ENCODE peak calls at places on chromosome 12, in nine cellular contexts. One of them, this sample, is unnamed.

GRCh38 chr12:85273411-85274075 is 6.5 kb upstream of the ALX1 start:
- DNase-seq in HCT116: no peak
- DNase-seq in K562: no peak
- DNase-seq in A549: no peak
- DNase-seq in Panc1: no peak
- DNase-seq in HepG2: no peak
- DNase-seq in HL-60: no peak
- DNase-seq in GM23338: peak; percentile 68
- DNase-seq in GM12878: no peak
- DNase-seq in this sample: no peak

GRCh38 chr12:123152823-123153222 is 1.9 kb upstream of the PITPNM2 start:
- DNase-seq in HCT116: no peak
- DNase-seq in K562: no peak
- DNase-seq in A549: no peak
- DNase-seq in Panc1: no peak
- DNase-seq in HepG2: no peak
- DNase-seq in HL-60: no peak
- DNase-seq in GM23338: peak; percentile 23
- DNase-seq in GM12878: no peak
- DNase-seq in this sample: no peak

GRCh38 chr12:103848917-103849491 is 8.0 kb upstream of the NT5DC3 start:
- DNase-seq in HCT116: no peak
- DNase-seq in K562: no peak
- DNase-seq in A549: no peak
- DNase-seq in Panc1: no peak
- DNase-seq in HepG2: no peak
- DNase-seq in HL-60: no peak
- DNase-seq in GM23338: no peak
- DNase-seq in GM12878: no peak
- DNase-seq in this sample: no peak

GRCh38 chr12:49482095-49483051 is 56.5 kb upstream of the KCNH3 start:
- DNase-seq in HCT116: no peak
- DNase-seq in K562: no peak
- DNase-seq in A549: no peak
- DNase-seq in Panc1: no peak
- DNase-seq in HepG2: peak; percentile 17
- DNase-seq in HL-60: no peak
- DNase-seq in GM23338: peak; percentile 43
- DNase-seq in GM12878: no peak
- DNase-seq in this sample: no peak

GRCh38 chr12:64186789-64187188 is 35.3 kb downstream of the KICS2 start:
- DNase-seq in HCT116: no peak
- DNase-seq in K562: no peak
- DNase-seq in A549: peak; percentile 53
- DNase-seq in Panc1: no peak
- DNase-seq in HepG2: no peak
- DNase-seq in HL-60: no peak
- DNase-seq in GM23338: no peak
- DNase-seq in GM12878: no peak
- DNase-seq in this sample: no peak

GRCh38 chr12:71538807-71539206 is 99.2 kb downstream of the LGR5 start:
- DNase-seq in HCT116: no peak
- DNase-seq in K562: no peak
- DNase-seq in A549: no peak
- DNase-seq in Panc1: no peak
- DNase-seq in HepG2: no peak
- DNase-seq in HL-60: no peak
- DNase-seq in GM23338: no peak
- DNase-seq in GM12878: no peak
- DNase-seq in this sample: no peak

GRCh38 chr12:12807970-12808702 is 5.0 kb upstream of the DDX47 start:
- DNase-seq in HCT116: no peak
- DNase-seq in K562: no peak
- DNase-seq in A549: no peak
- DNase-seq in Panc1: no peak
- DNase-seq in HepG2: no peak
- DNase-seq in HL-60: no peak
- DNase-seq in GM23338: no peak
- DNase-seq in GM12878: peak; percentile 80
- DNase-seq in this sample: no peak

GRCh38 chr12:31728289-31728916 is 418 bp downstream of the AMN1 start:
- DNase-seq in HCT116: no peak
- DNase-seq in K562: peak; percentile 53
- DNase-seq in A549: peak; percentile 52
- DNase-seq in Panc1: no peak
- DNase-seq in HepG2: no peak
- DNase-seq in HL-60: no peak
- DNase-seq in GM23338: peak; percentile 42
- DNase-seq in GM12878: no peak
- DNase-seq in this sample: peak; percentile 60

GRCh38 chr12:3075315-3075714 is 1.9 kb upstream of the TSPAN9 start:
- DNase-seq in HCT116: no peak
- DNase-seq in K562: no peak
- DNase-seq in A549: no peak
- DNase-seq in Panc1: no peak
- DNase-seq in HepG2: no peak
- DNase-seq in HL-60: no peak
- DNase-seq in GM23338: no peak
- DNase-seq in GM12878: no peak
- DNase-seq in this sample: no peak

GRCh38 chr12:3078086-3078820 is 1.1 kb downstream of the TSPAN9 start:
- DNase-seq in HCT116: no peak
- DNase-seq in K562: no peak
- DNase-seq in A549: no peak
- DNase-seq in Panc1: no peak
- DNase-seq in HepG2: no peak
- DNase-seq in HL-60: no peak
- DNase-seq in GM23338: peak; percentile 54
- DNase-seq in GM12878: no peak
- DNase-seq in this sample: no peak

GRCh38 chr12:3073438-3074255 is 3.5 kb upstream of the TSPAN9 start:
- DNase-seq in HCT116: peak; percentile 72
- DNase-seq in K562: peak; percentile 74
- DNase-seq in A549: peak; percentile 89
- DNase-seq in Panc1: peak; percentile 72
- DNase-seq in HepG2: peak; percentile 71
- DNase-seq in HL-60: peak; percentile 54
- DNase-seq in GM23338: peak; percentile 88
- DNase-seq in GM12878: peak; percentile 37
- DNase-seq in this sample: peak; percentile 90

GRCh38 chr12:3076730-3077571 is at the start of gene TSPAN9:
- DNase-seq in HCT116: no peak
- DNase-seq in K562: peak; percentile 90
- DNase-seq in A549: peak; percentile 74
- DNase-seq in Panc1: no peak
- DNase-seq in HepG2: peak; percentile 37
- DNase-seq in HL-60: peak; percentile 15
- DNase-seq in GM23338: peak; percentile 76
- DNase-seq in GM12878: no peak
- DNase-seq in this sample: peak; percentile 96

DNA sequence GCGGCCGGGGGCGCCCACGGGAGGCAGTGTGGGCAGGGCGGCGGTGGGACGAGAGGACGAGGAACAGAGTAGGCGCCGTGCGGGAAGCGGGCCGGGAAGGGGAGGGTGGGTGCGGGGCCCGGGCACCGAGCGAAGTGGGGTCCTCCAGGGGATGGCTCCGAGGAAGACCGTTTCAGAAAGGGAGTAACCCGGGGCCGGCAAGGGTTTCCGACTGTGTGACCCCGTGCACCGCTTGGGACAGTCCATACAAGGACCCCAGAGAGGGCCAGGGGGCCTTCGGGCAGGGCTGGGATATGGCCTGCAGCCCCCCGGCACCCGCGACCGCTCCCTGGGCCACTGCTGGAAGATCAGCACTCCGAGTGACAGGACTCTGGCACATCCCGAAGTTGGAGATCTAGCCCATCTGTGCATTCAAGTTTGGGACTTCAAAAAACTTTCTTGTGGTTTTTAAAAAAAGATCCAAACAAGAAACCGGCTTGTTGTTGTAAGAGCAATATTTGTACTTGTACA is 448 bp downstream of the TSPAN9 start:
- DNase-seq in HCT116: no peak
- DNase-seq in K562: no peak
- DNase-seq in A549: no peak
- DNase-seq in Panc1: no peak
- DNase-seq in HepG2: no peak
- DNase-seq in HL-60: no peak
- DNase-seq in GM23338: peak; percentile 42
- DNase-seq in GM12878: no peak
- DNase-seq in this sample: no peak
- H3K4me3 ChIP-seq in HCT116: peak overlapping the region; percentile 72
- H3K4me3 ChIP-seq in K562: peak overlapping the region; percentile 55
- H3K4me3 ChIP-seq in A549: peak overlapping the region; percentile 87
- H3K4me3 ChIP-seq in Panc1: peak overlapping the region; percentile 52
- H3K4me3 ChIP-seq in HepG2: peak overlapping the region; percentile 86
- H3K4me3 ChIP-seq in HL-60: peak overlapping the region; percentile 44
- H3K4me3 ChIP-seq in GM23338: peak overlapping the region; percentile 76
- H3K4me3 ChIP-seq in GM12878: peak overlapping the region; percentile 55
- H3K4me3 ChIP-seq in this sample: peak overlapping the region; percentile 68

GRCh38 chr12:131226345-131227265 is 272.9 kb downstream of the ADGRD1 start:
- DNase-seq in HCT116: no peak
- DNase-seq in K562: no peak
- DNase-seq in A549: no peak
- DNase-seq in Panc1: no peak
- DNase-seq in HepG2: no peak
- DNase-seq in HL-60: no peak
- DNase-seq in GM23338: peak; percentile 39
- DNase-seq in GM12878: no peak
- DNase-seq in this sample: peak; percentile 57

GRCh38 chr12:131221946-131222249 is 268.2 kb downstream of the ADGRD1 start:
- DNase-seq in HCT116: no peak
- DNase-seq in K562: no peak
- DNase-seq in A549: no peak
- DNase-seq in Panc1: no peak
- DNase-seq in HepG2: no peak
- DNase-seq in HL-60: no peak
- DNase-seq in GM23338: no peak
- DNase-seq in GM12878: no peak
- DNase-seq in this sample: no peak

GRCh38 chr12:131223171-131223761 is 269.6 kb downstream of the ADGRD1 start:
- DNase-seq in HCT116: no peak
- DNase-seq in K562: no peak
- DNase-seq in A549: no peak
- DNase-seq in Panc1: no peak
- DNase-seq in HepG2: no peak
- DNase-seq in HL-60: no peak
- DNase-seq in GM23338: no peak
- DNase-seq in GM12878: no peak
- DNase-seq in this sample: no peak

GRCh38 chr12:131222271-131223139 is 268.8 kb downstream of the ADGRD1 start:
- DNase-seq in HCT116: no peak
- DNase-seq in K562: no peak
- DNase-seq in A549: no peak
- DNase-seq in Panc1: no peak
- DNase-seq in HepG2: no peak
- DNase-seq in HL-60: no peak
- DNase-seq in GM23338: no peak
- DNase-seq in GM12878: peak; percentile 75
- DNase-seq in this sample: no peak

GRCh38 chr12:131223791-131224567 is 270.3 kb downstream of the ADGRD1 start:
- DNase-seq in HCT116: peak; percentile 81
- DNase-seq in K562: peak; percentile 97
- DNase-seq in A549: peak; percentile 79
- DNase-seq in Panc1: no peak
- DNase-seq in HepG2: no peak
- DNase-seq in HL-60: no peak
- DNase-seq in GM23338: peak; percentile 83
- DNase-seq in GM12878: no peak
- DNase-seq in this sample: peak; percentile 51
- TF ChIP-seq REST in HCT116: no peak
- TF ChIP-seq REST in K562: no peak
- TF ChIP-seq REST in A549: no peak
- TF ChIP-seq REST in Panc1: no peak
- TF ChIP-seq REST in HepG2: no peak
- TF ChIP-seq REST in HL-60: no peak
- TF ChIP-seq REST in GM23338: no peak
- TF ChIP-seq REST in GM12878: no peak
- TF ChIP-seq REST in this sample: no peak

DNA sequence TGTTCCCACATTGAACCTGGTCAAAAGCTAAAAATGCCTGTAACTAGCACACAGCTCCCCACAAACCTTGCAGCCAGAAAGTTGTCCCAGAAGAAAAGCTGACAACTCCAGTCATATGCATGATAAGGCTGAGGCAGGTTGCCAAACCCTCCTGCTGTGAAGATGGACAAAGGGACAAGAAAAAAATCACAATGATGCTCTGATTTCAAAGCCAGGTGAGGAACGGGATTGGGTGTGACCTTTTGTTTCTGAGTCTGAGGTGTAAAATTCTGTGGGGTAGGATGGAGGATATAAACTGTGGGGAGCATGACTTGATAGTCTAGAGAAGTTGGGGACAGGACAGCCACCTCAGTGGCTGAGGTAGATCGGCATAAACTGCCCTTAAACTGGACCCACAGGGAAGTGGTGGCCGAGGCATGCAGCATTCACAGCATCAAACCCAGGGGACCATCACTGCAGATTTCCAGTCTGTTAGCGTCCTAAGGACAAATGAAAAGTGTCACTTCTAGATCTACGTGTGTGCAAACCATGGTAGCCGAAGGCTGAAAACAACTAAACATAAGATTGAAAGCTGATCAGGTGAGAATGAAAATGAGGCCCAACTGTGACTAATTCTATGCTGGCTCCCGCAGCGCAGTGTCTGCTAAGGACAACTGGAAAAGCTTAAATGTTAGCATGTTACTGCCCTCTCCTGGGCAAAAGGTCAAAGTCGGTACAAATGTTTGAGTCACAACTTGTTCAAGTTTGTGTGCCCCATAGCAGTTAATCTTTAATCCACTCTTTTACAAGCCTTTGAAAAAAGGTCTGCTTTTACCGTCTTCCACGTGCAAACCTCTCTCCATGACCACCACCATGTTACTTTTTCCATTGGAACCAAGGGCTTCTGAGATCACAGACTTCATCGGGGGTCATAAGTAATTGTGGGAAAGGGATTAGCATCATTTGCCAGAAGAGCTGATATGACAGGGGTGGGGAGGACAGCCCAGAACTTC is 39.8 kb downstream of the GRIN2B start:
- DNase-seq in HCT116: peak; percentile 77
- DNase-seq in K562: peak; percentile 10
- DNase-seq in A549: peak; percentile 96
- DNase-seq in Panc1: peak; percentile 18
- DNase-seq in HepG2: peak; percentile 76
- DNase-seq in HL-60: peak; percentile 2
- DNase-seq in GM23338: peak; percentile 91
- DNase-seq in GM12878: no peak
- DNase-seq in this sample: peak; percentile 12
- H3K4me3 ChIP-seq in HCT116: peak overlapping the region; percentile 26
- H3K4me3 ChIP-seq in K562: no peak overlapping the region
- H3K4me3 ChIP-seq in A549: no peak overlapping the region
- H3K4me3 ChIP-seq in Panc1: no peak overlapping the region
- H3K4me3 ChIP-seq in HepG2: no peak overlapping the region
- H3K4me3 ChIP-seq in HL-60: no peak overlapping the region
- H3K4me3 ChIP-seq in GM23338: peak overlapping the region; percentile 35
- H3K4me3 ChIP-seq in GM12878: no peak overlapping the region
- H3K4me3 ChIP-seq in this sample: no peak overlapping the region

DNA sequence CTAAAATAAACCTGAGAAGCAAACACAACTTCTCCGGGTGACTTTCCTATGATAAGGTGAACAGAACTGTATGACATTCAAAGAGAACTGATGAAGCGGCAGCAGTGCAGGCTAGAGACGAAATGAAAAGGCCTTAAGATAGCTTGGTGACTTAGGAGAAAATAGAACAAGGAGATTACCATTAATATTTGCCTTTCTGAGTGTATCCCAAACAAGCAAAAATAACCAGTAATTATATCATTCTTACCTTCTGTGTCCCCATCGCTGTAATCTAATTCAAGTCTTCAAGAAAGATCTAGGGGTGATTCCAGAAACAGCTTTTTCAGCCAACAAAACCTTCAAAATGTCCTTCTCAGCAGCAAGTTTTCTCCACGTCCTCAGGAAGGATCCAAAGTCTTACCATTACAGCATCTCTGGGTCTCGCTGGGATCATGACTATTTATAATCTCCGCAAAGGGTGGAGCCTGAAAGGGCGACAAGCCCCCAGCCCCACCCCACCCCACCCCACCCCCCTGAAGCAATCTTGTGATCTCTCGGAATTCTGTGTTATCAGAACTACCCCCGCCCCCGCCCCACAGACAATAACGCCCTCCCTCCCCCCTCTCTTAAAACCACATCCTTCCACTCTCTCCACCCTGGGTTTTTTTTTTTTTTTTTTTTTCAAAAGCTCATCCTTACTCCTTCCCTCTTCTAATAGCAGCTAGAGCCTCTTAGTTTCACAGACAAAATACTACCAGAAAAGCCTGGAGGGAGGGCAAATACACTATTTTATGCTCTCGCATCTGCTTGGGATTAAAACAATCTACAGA is at the start of gene SLC2A3:
- DNase-seq in HCT116: no peak
- DNase-seq in K562: peak; percentile 74
- DNase-seq in A549: peak; percentile 84
- DNase-seq in Panc1: no peak
- DNase-seq in HepG2: peak; percentile 84
- DNase-seq in HL-60: peak; percentile 28
- DNase-seq in GM23338: peak; percentile 90
- DNase-seq in GM12878: peak; percentile 65
- DNase-seq in this sample: peak; percentile 43
- TF ChIP-seq REST in HCT116: no peak
- TF ChIP-seq REST in K562: no peak
- TF ChIP-seq REST in A549: no peak
- TF ChIP-seq REST in Panc1: no peak
- TF ChIP-seq REST in HepG2: peak; percentile 57
- TF ChIP-seq REST in HL-60: no peak
- TF ChIP-seq REST in GM23338: no peak
- TF ChIP-seq REST in GM12878: no peak
- TF ChIP-seq REST in this sample: no peak